ENCODE peak calls at places on chromosomes 13 and 19, in five cellular contexts. One of them, this sample, is unnamed.

GRCh38 chr13:73715114-73715909 is 418.9 kb downstream of the KLF12 start:
- DNase-seq in AG10803: no peak
- DNase-seq in choroid plexus epithelial cell: no peak
- DNase-seq in cardiac fibroblast: no peak
- DNase-seq in astrocyte of the spinal cord: no peak
- DNase-seq in this sample: no peak

GRCh38 chr13:102913924-102914628 is 68.2 kb downstream of the ERCC5 start:
- DNase-seq in AG10803: peak; percentile 51
- DNase-seq in choroid plexus epithelial cell: peak; percentile 30
- DNase-seq in cardiac fibroblast: peak; percentile 38
- DNase-seq in astrocyte of the spinal cord: peak; percentile 39
- DNase-seq in this sample: peak; percentile 62

GRCh38 chr19:16587031-16588023 is 15.1 kb upstream of the SLC35E1 start:
- DNase-seq in AG10803: peak; percentile 69
- DNase-seq in choroid plexus epithelial cell: peak; percentile 32
- DNase-seq in cardiac fibroblast: peak; percentile 36
- DNase-seq in astrocyte of the spinal cord: peak; percentile 33
- DNase-seq in this sample: peak; percentile 30

GRCh38 chr19:51595776-51596175 is 24.7 kb downstream of the ZNF175 start:
- DNase-seq in AG10803: no peak
- DNase-seq in choroid plexus epithelial cell: no peak
- DNase-seq in cardiac fibroblast: no peak
- DNase-seq in astrocyte of the spinal cord: no peak
- DNase-seq in this sample: no peak

GRCh38 chr13:31859546-31859945 is 120.2 kb downstream of the RXFP2 start:
- DNase-seq in AG10803: no peak
- DNase-seq in choroid plexus epithelial cell: no peak
- DNase-seq in cardiac fibroblast: peak; percentile 22
- DNase-seq in astrocyte of the spinal cord: no peak
- DNase-seq in this sample: no peak

GRCh38 chr13:20847298-20847697 is 55.2 kb downstream of the XPO4 start:
- DNase-seq in AG10803: no peak
- DNase-seq in choroid plexus epithelial cell: peak; percentile 46
- DNase-seq in cardiac fibroblast: peak; percentile 43
- DNase-seq in astrocyte of the spinal cord: no peak
- DNase-seq in this sample: peak; percentile 25

GRCh38 chr19:38538793-38539528 is 78.8 kb downstream of the MAP4K1 start:
- DNase-seq in AG10803: no peak
- DNase-seq in choroid plexus epithelial cell: no peak
- DNase-seq in cardiac fibroblast: no peak
- DNase-seq in astrocyte of the spinal cord: no peak
- DNase-seq in this sample: no peak

GRCh38 chr19:42042455-42043170 is 27.4 kb downstream of the GRIK5 start:
- DNase-seq in AG10803: no peak
- DNase-seq in choroid plexus epithelial cell: no peak
- DNase-seq in cardiac fibroblast: no peak
- DNase-seq in astrocyte of the spinal cord: no peak
- DNase-seq in this sample: no peak

GRCh38 chr13:33004454-33004853 is 11.8 kb upstream of the KL start:
- DNase-seq in AG10803: no peak
- DNase-seq in choroid plexus epithelial cell: peak; percentile 28
- DNase-seq in cardiac fibroblast: peak; percentile 43
- DNase-seq in astrocyte of the spinal cord: no peak
- DNase-seq in this sample: peak; percentile 68

GRCh38 chr13:98368019-98368418 is 190.9 kb upstream of the RNF113B start:
- DNase-seq in AG10803: peak; percentile 94
- DNase-seq in choroid plexus epithelial cell: peak; percentile 70
- DNase-seq in cardiac fibroblast: no peak
- DNase-seq in astrocyte of the spinal cord: peak; percentile 64
- DNase-seq in this sample: no peak

GRCh38 chr13:50713849-50714248 is 129.6 kb downstream of the DLEU7 start:
- DNase-seq in AG10803: peak; percentile 92
- DNase-seq in choroid plexus epithelial cell: peak; percentile 97
- DNase-seq in cardiac fibroblast: peak; percentile 89
- DNase-seq in astrocyte of the spinal cord: peak; percentile 93
- DNase-seq in this sample: peak; percentile 85

GRCh38 chr13:24251525-24251924 is 57.9 kb upstream of the C1QTNF9 start:
- DNase-seq in AG10803: no peak
- DNase-seq in choroid plexus epithelial cell: no peak
- DNase-seq in cardiac fibroblast: no peak
- DNase-seq in astrocyte of the spinal cord: no peak
- DNase-seq in this sample: no peak

GRCh38 chr13:82654851-82655517 is 1227.3 kb downstream of the SLITRK1 start:
- DNase-seq in AG10803: peak; percentile 73
- DNase-seq in choroid plexus epithelial cell: peak; percentile 92
- DNase-seq in cardiac fibroblast: peak; percentile 57
- DNase-seq in astrocyte of the spinal cord: peak; percentile 31
- DNase-seq in this sample: peak; percentile 91

GRCh38 chr19:18100710-18101109 is 3.1 kb downstream of the MAST3 start:
- DNase-seq in AG10803: no peak
- DNase-seq in choroid plexus epithelial cell: peak; percentile 20
- DNase-seq in cardiac fibroblast: no peak
- DNase-seq in astrocyte of the spinal cord: no peak
- DNase-seq in this sample: no peak

GRCh38 chr13:95882121-95882520 is 171.1 kb downstream of the UGGT2 start:
- DNase-seq in AG10803: no peak
- DNase-seq in choroid plexus epithelial cell: no peak
- DNase-seq in cardiac fibroblast: no peak
- DNase-seq in astrocyte of the spinal cord: no peak
- DNase-seq in this sample: no peak

GRCh38 chr13:76350399-76350798 is 535.8 kb downstream of the KCTD12 start:
- DNase-seq in AG10803: no peak
- DNase-seq in choroid plexus epithelial cell: peak; percentile 73
- DNase-seq in cardiac fibroblast: no peak
- DNase-seq in astrocyte of the spinal cord: no peak
- DNase-seq in this sample: peak; percentile 52

GRCh38 chr19:14113762-14114414 is 3.7 kb downstream of the PRKACA start:
- DNase-seq in AG10803: no peak
- DNase-seq in choroid plexus epithelial cell: no peak
- DNase-seq in cardiac fibroblast: no peak
- DNase-seq in astrocyte of the spinal cord: no peak
- DNase-seq in this sample: no peak

GRCh38 chr19:55161571-55162322 is 4.2 kb upstream of the TNNI3 start:
- DNase-seq in AG10803: no peak
- DNase-seq in choroid plexus epithelial cell: no peak
- DNase-seq in cardiac fibroblast: no peak
- DNase-seq in astrocyte of the spinal cord: no peak
- DNase-seq in this sample: no peak
- H3K4me3 ChIP-seq in AG10803: no peak overlapping the region
- H3K4me3 ChIP-seq in choroid plexus epithelial cell: no peak overlapping the region
- H3K4me3 ChIP-seq in cardiac fibroblast: no peak overlapping the region
- H3K4me3 ChIP-seq in astrocyte of the spinal cord: no peak overlapping the region
- H3K4me3 ChIP-seq in this sample: no peak overlapping the region

GRCh38 chr13:109869312-109870237 is 83.2 kb upstream of the IRS2 start:
- DNase-seq in AG10803: peak; percentile 66
- DNase-seq in choroid plexus epithelial cell: peak; percentile 62
- DNase-seq in cardiac fibroblast: peak; percentile 75
- DNase-seq in astrocyte of the spinal cord: peak; percentile 50
- DNase-seq in this sample: peak; percentile 85
- TF ChIP-seq CTCF in AG10803: no peak
- TF ChIP-seq CTCF in choroid plexus epithelial cell: peak; percentile 37
- TF ChIP-seq CTCF in cardiac fibroblast: peak; percentile 30
- TF ChIP-seq CTCF in astrocyte of the spinal cord: peak; percentile 34
- TF ChIP-seq CTCF in this sample: peak; percentile 44

GRCh38 chr13:36819064-36819810 is at the start of gene RFXAP:
- DNase-seq in AG10803: peak; percentile 83
- DNase-seq in choroid plexus epithelial cell: peak; percentile 90
- DNase-seq in cardiac fibroblast: peak; percentile 87
- DNase-seq in astrocyte of the spinal cord: peak; percentile 87
- DNase-seq in this sample: peak; percentile 90

GRCh38 chr13:36818483-36819063 is 449 bp upstream of the RFXAP start:
- DNase-seq in AG10803: no peak
- DNase-seq in choroid plexus epithelial cell: no peak
- DNase-seq in cardiac fibroblast: no peak
- DNase-seq in astrocyte of the spinal cord: no peak
- DNase-seq in this sample: no peak

GRCh38 chr13:36820222-36820621 is 1.2 kb downstream of the RFXAP start:
- DNase-seq in AG10803: no peak
- DNase-seq in choroid plexus epithelial cell: no peak
- DNase-seq in cardiac fibroblast: peak; percentile 21
- DNase-seq in astrocyte of the spinal cord: peak; percentile 13
- DNase-seq in this sample: no peak

GRCh38 chr13:36819811-36820140 is 754 bp downstream of the RFXAP start:
- DNase-seq in AG10803: peak; percentile 26
- DNase-seq in choroid plexus epithelial cell: peak; percentile 40
- DNase-seq in cardiac fibroblast: peak; percentile 38
- DNase-seq in astrocyte of the spinal cord: peak; percentile 26
- DNase-seq in this sample: peak; percentile 16

DNA sequence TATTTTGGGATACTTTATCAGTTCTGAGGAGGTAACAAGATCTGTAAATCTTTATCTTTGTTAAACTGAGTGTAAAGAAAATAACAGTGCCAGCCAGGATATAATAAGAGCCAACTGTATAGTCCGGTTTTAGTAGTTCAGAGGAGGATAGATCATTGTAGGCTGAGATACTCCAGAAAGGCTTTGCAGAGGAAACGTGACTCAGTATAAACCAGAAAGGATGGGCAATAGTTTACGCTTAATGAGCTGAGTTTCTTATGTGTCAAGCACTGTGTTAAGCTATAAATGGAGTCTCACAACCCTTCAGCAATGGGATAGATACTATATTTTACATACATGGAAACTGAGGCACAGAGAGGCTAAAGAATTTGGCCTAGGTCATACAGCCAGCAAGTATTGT is 3.8 kb downstream of the RFXAP start:
- DNase-seq in AG10803: no peak
- DNase-seq in choroid plexus epithelial cell: no peak
- DNase-seq in cardiac fibroblast: no peak
- DNase-seq in astrocyte of the spinal cord: peak; percentile 28
- DNase-seq in this sample: no peak
- H3K4me3 ChIP-seq in AG10803: no peak overlapping the region
- H3K4me3 ChIP-seq in choroid plexus epithelial cell: no peak overlapping the region
- H3K4me3 ChIP-seq in cardiac fibroblast: no peak overlapping the region
- H3K4me3 ChIP-seq in astrocyte of the spinal cord: no peak overlapping the region
- H3K4me3 ChIP-seq in this sample: no peak overlapping the region

DNA sequence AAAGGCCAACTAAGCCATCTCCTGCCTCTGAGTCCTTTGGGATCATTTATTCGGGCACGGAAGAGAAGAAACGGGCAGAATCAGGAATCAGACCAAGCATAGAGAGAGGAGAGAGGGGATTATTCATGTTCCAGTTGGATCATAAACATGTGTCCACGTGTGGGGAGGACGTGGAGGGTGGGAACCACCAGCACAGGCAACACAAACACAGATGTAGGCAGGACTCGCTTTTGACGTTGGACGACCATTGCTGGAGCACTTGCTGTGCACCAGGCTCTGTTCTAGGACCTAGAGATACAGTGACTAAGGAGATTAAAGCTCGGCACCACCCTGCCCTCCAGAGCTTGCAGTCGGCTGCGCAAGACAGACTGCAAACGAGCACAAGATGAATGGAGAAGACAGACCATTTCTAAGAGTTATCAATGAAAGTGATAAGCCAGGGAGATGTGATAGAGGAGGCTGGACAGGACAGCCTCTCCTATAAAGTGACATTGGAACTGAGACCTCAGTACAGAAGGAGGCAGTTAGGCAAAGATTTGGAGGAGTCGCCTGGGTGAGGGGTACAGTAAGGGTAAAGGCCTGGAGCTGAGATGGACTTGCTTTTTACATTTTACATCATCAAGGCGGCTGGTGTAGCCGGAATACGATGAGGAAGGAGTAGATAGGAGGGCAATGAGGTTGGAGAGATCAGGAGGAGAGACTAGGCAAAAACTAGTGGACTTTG is 716 bp downstream of the SH2D3A start:
- DNase-seq in AG10803: no peak
- DNase-seq in choroid plexus epithelial cell: no peak
- DNase-seq in cardiac fibroblast: no peak
- DNase-seq in astrocyte of the spinal cord: no peak
- DNase-seq in this sample: no peak
- TF ChIP-seq CTCF in AG10803: no peak
- TF ChIP-seq CTCF in choroid plexus epithelial cell: no peak
- TF ChIP-seq CTCF in cardiac fibroblast: no peak
- TF ChIP-seq CTCF in astrocyte of the spinal cord: no peak
- TF ChIP-seq CTCF in this sample: no peak

DNA sequence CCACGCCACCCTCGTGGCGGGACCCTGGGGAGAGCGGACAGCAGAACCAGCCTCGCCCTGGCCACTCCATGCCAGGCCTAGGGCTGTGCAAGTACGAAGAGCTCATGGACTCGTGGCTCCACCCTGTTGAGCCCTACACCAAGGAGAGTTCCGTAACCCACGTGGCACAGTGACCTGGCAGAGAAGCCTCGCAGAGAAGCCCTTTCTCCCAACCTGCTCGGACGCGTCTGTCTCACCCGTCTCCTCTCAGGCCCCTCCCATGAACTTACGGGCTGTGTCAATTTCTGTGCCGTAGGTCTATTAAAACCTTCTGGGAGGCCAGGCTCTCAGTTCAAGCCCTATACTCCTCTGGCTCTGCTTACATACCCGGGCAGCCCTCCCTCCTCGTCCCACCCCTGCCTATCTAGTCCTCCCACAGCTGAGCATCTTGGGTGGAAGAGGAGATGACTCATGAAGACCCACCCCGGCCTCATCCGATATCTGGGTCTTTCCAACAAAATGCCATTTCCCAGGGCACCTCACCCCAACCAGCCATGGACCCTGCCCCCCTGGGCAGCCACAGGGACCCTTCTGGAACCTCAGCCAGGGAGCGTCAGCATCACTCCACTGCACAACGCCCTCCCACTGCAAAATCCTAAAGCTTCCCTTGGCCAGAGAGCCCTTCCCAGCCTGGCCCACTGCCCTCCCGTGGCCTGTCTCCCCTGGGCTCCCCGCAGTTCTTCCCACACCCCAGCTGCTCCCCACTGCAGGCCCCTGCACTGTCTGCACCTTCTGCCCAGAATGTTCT is 2.4 kb downstream of the UBXN6 start:
- DNase-seq in AG10803: peak; percentile 70
- DNase-seq in choroid plexus epithelial cell: peak; percentile 70
- DNase-seq in cardiac fibroblast: peak; percentile 43
- DNase-seq in astrocyte of the spinal cord: peak; percentile 31
- DNase-seq in this sample: peak; percentile 68
- H3K4me3 ChIP-seq in AG10803: peak overlapping the region; percentile 93
- H3K4me3 ChIP-seq in choroid plexus epithelial cell: peak overlapping the region; percentile 77
- H3K4me3 ChIP-seq in cardiac fibroblast: peak overlapping the region; percentile 85
- H3K4me3 ChIP-seq in astrocyte of the spinal cord: peak overlapping the region; percentile 85
- H3K4me3 ChIP-seq in this sample: peak overlapping the region; percentile 89

DNA sequence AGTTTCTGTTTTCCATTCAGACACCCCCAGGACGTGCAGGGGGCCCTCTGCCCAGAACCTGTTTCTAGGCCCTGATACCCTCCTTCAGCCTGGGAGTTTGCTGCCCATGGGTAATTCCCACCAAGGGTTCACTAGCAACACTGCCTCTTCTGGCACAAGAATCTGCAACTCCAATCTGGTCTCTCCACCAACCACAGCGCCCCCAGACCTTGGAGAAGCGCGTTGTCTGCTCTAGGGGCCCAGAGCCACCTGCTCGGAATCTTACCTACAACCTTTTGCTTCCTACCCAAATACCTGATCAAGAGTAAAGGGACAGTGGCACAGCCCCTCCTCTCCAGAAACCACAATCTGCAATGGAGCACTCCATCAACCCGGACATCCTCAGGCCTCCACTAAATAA is 763 bp downstream of the ZNF180 start:
- DNase-seq in AG10803: no peak
- DNase-seq in choroid plexus epithelial cell: no peak
- DNase-seq in cardiac fibroblast: no peak
- DNase-seq in astrocyte of the spinal cord: no peak
- DNase-seq in this sample: no peak
- TF ChIP-seq CTCF in AG10803: no peak
- TF ChIP-seq CTCF in choroid plexus epithelial cell: no peak
- TF ChIP-seq CTCF in cardiac fibroblast: no peak
- TF ChIP-seq CTCF in astrocyte of the spinal cord: no peak
- TF ChIP-seq CTCF in this sample: no peak

GRCh38 chr13:91659583-91660415 is 261.4 kb downstream of the GPC5 start:
- DNase-seq in AG10803: no peak
- DNase-seq in choroid plexus epithelial cell: no peak
- DNase-seq in cardiac fibroblast: no peak
- DNase-seq in astrocyte of the spinal cord: no peak
- DNase-seq in this sample: no peak
- H3K4me3 ChIP-seq in AG10803: no peak overlapping the region
- H3K4me3 ChIP-seq in choroid plexus epithelial cell: no peak overlapping the region
- H3K4me3 ChIP-seq in cardiac fibroblast: no peak overlapping the region
- H3K4me3 ChIP-seq in astrocyte of the spinal cord: no peak overlapping the region
- H3K4me3 ChIP-seq in this sample: no peak overlapping the region

GRCh38 chr13:112931028-112931934 is 37.7 kb upstream of the MCF2L start:
- DNase-seq in AG10803: peak; percentile 70
- DNase-seq in choroid plexus epithelial cell: peak; percentile 88
- DNase-seq in cardiac fibroblast: peak; percentile 80
- DNase-seq in astrocyte of the spinal cord: peak; percentile 14
- DNase-seq in this sample: peak; percentile 74
- TF ChIP-seq CTCF in AG10803: peak; percentile 64
- TF ChIP-seq CTCF in choroid plexus epithelial cell: peak; percentile 87
- TF ChIP-seq CTCF in cardiac fibroblast: peak; percentile 85
- TF ChIP-seq CTCF in astrocyte of the spinal cord: peak; percentile 60
- TF ChIP-seq CTCF in this sample: peak; percentile 78